ENCODE peak calls at places on chromosome 22, in six cellular contexts. F is GM20000; Y is CD8-positive, alpha-beta memory T cell; E is stimulated activated CD4-positive, alpha-beta T cell treated with anti-CD3 and anti-CD28 coated beads, Interleukin-1b, Interleukin-23, amount 100 ng/mL, for 24 hours; J is endodermal cell; K is mucosa of gallbladder. D is an unnamed sample.

GRCh38 chr22:35315855-35316745 is 16.4 kb downstream of the TOM1 start:
- DNase-seq in F (no peak), Y (peak), E (no peak), J (no peak), K (peak), D (no peak)

GRCh38 chr22:25113316-25113721 is 86.3 kb upstream of the CRYBB3 start:
- DNase-seq in F (no peak), Y (no peak), E (no peak), J (no peak), K (peak), D (no peak)

GRCh38 chr22:25645964-25646363 is 81.5 kb downstream of the GRK3 start:
- DNase-seq in F (no peak), Y (no peak), E (no peak), J (no peak), K (no peak), D (no peak)

GRCh38 chr22:29481265-29482000 is 1.4 kb downstream of the NEFH start:
- DNase-seq in F (no peak), Y (no peak), E (no peak), J (peak), K (no peak), D (no peak)

GRCh38 chr22:23565942-23566715 is 14.0 kb downstream of the IGLL1 start:
- DNase-seq in F (no peak), Y (no peak), E (no peak), J (peak), K (no peak), D (no peak)

GRCh38 chr22:43293661-43294392 is 49.3 kb downstream of the SCUBE1 start:
- DNase-seq in F (no peak), Y (no peak), E (no peak), J (no peak), K (peak), D (no peak)

GRCh38 chr22:31248138-31248745 is 36.1 kb downstream of the LIMK2 start:
- DNase-seq in F (peak), Y (peak), E (peak), J (peak), K (peak), D (peak)

GRCh38 chr22:48575567-48576332 is 1251.9 kb downstream of the BRD1 start:
- DNase-seq in F (no peak), Y (no peak), E (no peak), J (no peak), K (no peak), D (no peak)

GRCh38 chr22:39123811-39124668 is 27.0 kb downstream of the APOBEC3H start:
- DNase-seq in F (peak), Y (no peak), E (no peak), J (peak), K (no peak), D (no peak)

GRCh38 chr22:35440129-35440528 is 40.2 kb downstream of the MCM5 start:
- DNase-seq in F (no peak), Y (no peak), E (no peak), J (no peak), K (no peak), D (no peak)

GRCh38 chr22:23553922-23554870 is 25.9 kb downstream of the IGLL1 start:
- DNase-seq in F (no peak), Y (no peak), E (no peak), J (no peak), K (no peak), D (no peak)

GRCh38 chr22:49721211-49721763 is 106.4 kb downstream of the BRD1 start:
- DNase-seq in F (no peak), Y (no peak), E (no peak), J (no peak), K (no peak), D (no peak)

GRCh38 chr22:20580179-20580578 is 72.8 kb downstream of the MED15 start:
- DNase-seq in F (no peak), Y (no peak), E (no peak), J (no peak), K (no peak), D (no peak)

GRCh38 chr22:38238519-38239051 is 34.2 kb downstream of the TMEM184B start:
- DNase-seq in F (no peak), Y (no peak), E (no peak), J (no peak), K (no peak), D (no peak)

GRCh38 chr22:38832005-38832978 is 11.5 kb downstream of the NPTXR start:
- DNase-seq in F (no peak), Y (no peak), E (no peak), J (no peak), K (no peak), D (no peak)

GRCh38 chr22:23175817-23176644 is 4.3 kb upstream of the BCR start:
- DNase-seq in F (no peak), Y (no peak), E (no peak), J (no peak), K (no peak), D (no peak)

GRCh38 chr22:40289991-40290459 is 56.3 kb upstream of the ADSL start:
- DNase-seq in F (peak), Y (peak), E (peak), J (no peak), K (no peak), D (peak)

GRCh38 chr22:48693377-48694135 is 1134.1 kb downstream of the BRD1 start:
- DNase-seq in F (no peak), Y (no peak), E (no peak), J (no peak), K (no peak), D (no peak)

GRCh38 chr22:32175751-32176644 is 16.9 kb upstream of the C22orf42 start:
- DNase-seq in F (no peak), Y (no peak), E (no peak), J (peak), K (no peak), D (no peak)

GRCh38 chr22:35357883-35358621 is 22.8 kb upstream of the HMOX1 start:
- DNase-seq in F (no peak), Y (no peak), E (no peak), J (no peak), K (no peak), D (no peak)

GRCh38 chr22:38163844-38164577 is 17.6 kb downstream of the PLA2G6 start:
- DNase-seq in F (no peak), Y (no peak), E (no peak), J (no peak), K (peak), D (no peak)

GRCh38 chr22:44181033-44181911 is 547 bp downstream of the PARVG start:
- DNase-seq in F (peak), Y (peak), E (peak), J (no peak), K (peak), D (peak)

GRCh38 chr22:27207907-27208306 is 550.5 kb downstream of the MIAT start:
- DNase-seq in F (no peak), Y (no peak), E (no peak), J (no peak), K (no peak), D (no peak)

GRCh38 chr22:38083931-38084631 is at the start of gene SLC16A8:
- DNase-seq in F (no peak), Y (no peak), E (no peak), J (peak), K (no peak), D (no peak)

GRCh38 chr22:20552450-20552894 is 45.1 kb downstream of the MED15 start:
- DNase-seq in F (no peak), Y (no peak), E (no peak), J (no peak), K (peak), D (no peak)

GRCh38 chr22:42691440-42691839 is 29.2 kb downstream of the A4GALT start:
- DNase-seq in F (no peak), Y (no peak), E (no peak), J (no peak), K (no peak), D (no peak)

GRCh38 chr22:22787805-22788459 is 99.7 kb upstream of the IGLL5 start:
- DNase-seq in F (peak), Y (peak), E (peak), J (peak), K (peak), D (no peak)

GRCh38 chr22:49600891-49601431 is 226.7 kb downstream of the BRD1 start:
- DNase-seq in F (no peak), Y (no peak), E (no peak), J (no peak), K (no peak), D (no peak)

GRCh38 chr22:26890870-26891269 is 233.5 kb downstream of the MIAT start:
- DNase-seq in F (no peak), Y (no peak), E (no peak), J (peak), K (peak), D (no peak)

GRCh38 chr22:23157560-23158515 is 12.6 kb downstream of the RAB36 start:
- DNase-seq in F (no peak), Y (no peak), E (no peak), J (no peak), K (no peak), D (no peak)

GRCh38 chr22:31329453-31330215 is 16.5 kb downstream of the PATZ1 start:
- DNase-seq in F (no peak), Y (no peak), E (no peak), J (no peak), K (no peak), D (no peak)

GRCh38 chr22:29270475-29271271 is 2.6 kb downstream of the EWSR1 start:
- DNase-seq in F (no peak), Y (no peak), E (no peak), J (no peak), K (no peak), D (no peak)

GRCh38 chr22:47333625-47334024 is 571.2 kb downstream of the TBC1D22A start:
- DNase-seq in F (no peak), Y (no peak), E (no peak), J (no peak), K (peak), D (no peak)

GRCh38 chr22:22462813-22463567 is 45.6 kb downstream of the ZNF280B start:
- DNase-seq in F (no peak), Y (no peak), E (no peak), J (no peak), K (no peak), D (no peak)

GRCh38 chr22:22021160-22021750 is 38.7 kb upstream of the TOP3B start:
- DNase-seq in F (no peak), Y (no peak), E (no peak), J (no peak), K (no peak), D (no peak)

GRCh38 chr22:49814164-49814686 is 13.4 kb downstream of the BRD1 start:
- DNase-seq in F (no peak), Y (no peak), E (no peak), J (no peak), K (no peak), D (no peak)

GRCh38 chr22:50112151-50113118 is 22.6 kb downstream of the MOV10L1 start:
- DNase-seq in F (no peak), Y (no peak), E (peak), J (no peak), K (no peak), D (no peak)

GRCh38 chr22:39266398-39267030 is 21.7 kb upstream of the PDGFB start:
- DNase-seq in F (peak), Y (no peak), E (no peak), J (no peak), K (peak), D (no peak)

GRCh38 chr22:26656896-26657851 is at the start of gene MIAT:
- DNase-seq in F (peak), Y (peak), E (peak), J (peak), K (no peak), D (peak)

GRCh38 chr22:36334838-36335603 is 52.7 kb downstream of the MYH9 start:
- DNase-seq in F (no peak), Y (peak), E (no peak), J (no peak), K (no peak), D (no peak)